ENCODE peak calls at places on chromosomes 13 and 19, in seven cellular contexts. I is AG04450; G is CD8-positive, alpha-beta memory T cell; J is testis; T is Karpas-422; B is colonic mucosa; U is fibroblast of lung. P is an unnamed sample.

GRCh38 chr19:44582581-44583265 is 30.6 kb upstream of the IGSF23 start:
- DNase-seq in I (no peak), G (peak; percentile 1), J (peak; percentile 41), T (peak; percentile 62), B (peak; percentile 72), U (no peak), P (no peak)

GRCh38 chr13:44394649-44395048 is 21.0 kb downstream of the SERP2 start:
- DNase-seq in I (no peak), G (no peak), J (no peak), T (no peak), B (no peak), U (no peak), P (no peak)

GRCh38 chr19:51546107-51546649 is 14.7 kb upstream of the SIGLEC6 start:
- DNase-seq in I (no peak), G (no peak), J (no peak), T (no peak), B (no peak), U (no peak), P (no peak)

GRCh38 chr19:8635422-8635821 is 5.0 kb downstream of the NFILZ start:
- DNase-seq in I (no peak), G (no peak), J (no peak), T (no peak), B (no peak), U (peak; percentile 81), P (no peak)

GRCh38 chr13:34462843-34463242 is 479.2 kb upstream of the NBEA start:
- DNase-seq in I (no peak), G (no peak), J (no peak), T (no peak), B (no peak), U (peak; percentile 87), P (no peak)

GRCh38 chr13:108915095-108915633 is 285.8 kb downstream of the MYO16 start:
- DNase-seq in I (peak; percentile 27), G (no peak), J (peak; percentile 42), T (no peak), B (no peak), U (peak; percentile 35), P (no peak)

GRCh38 chr13:32408999-32409313 is 19.0 kb downstream of the N4BP2L1 start:
- DNase-seq in I (no peak), G (no peak), J (peak; percentile 27), T (no peak), B (no peak), U (peak; percentile 11), P (no peak)

GRCh38 chr19:10353793-10354391 is 14.5 kb upstream of the ICAM3 start:
- DNase-seq in I (no peak), G (peak; percentile 29), J (peak; percentile 86), T (peak; percentile 83), B (no peak), U (peak; percentile 19), P (peak; percentile 15)

GRCh38 chr19:18153555-18154134 is 682 bp downstream of the PIK3R2 start:
- DNase-seq in I (no peak), G (peak; percentile 17), J (no peak), T (peak; percentile 75), B (no peak), U (no peak), P (peak; percentile 10)

GRCh38 chr19:55075366-55075998 is at the start of gene EPS8L1:
- DNase-seq in I (no peak), G (no peak), J (no peak), T (no peak), B (peak; percentile 87), U (no peak), P (no peak)

GRCh38 chr13:71483733-71484132 is 383.3 kb downstream of the DACH1 start:
- DNase-seq in I (no peak), G (no peak), J (no peak), T (no peak), B (no peak), U (no peak), P (no peak)

GRCh38 chr13:22915442-22916082 is 265.2 kb upstream of the SGCG start:
- DNase-seq in I (no peak), G (no peak), J (peak; percentile 89), T (no peak), B (peak; percentile 43), U (peak; percentile 65), P (no peak)

GRCh38 chr19:54188224-54188871 is 1.0 kb downstream of the MBOAT7 start:
- DNase-seq in I (no peak), G (no peak), J (peak; percentile 35), T (peak; percentile 73), B (peak; percentile 63), U (peak; percentile 84), P (peak; percentile 52)

GRCh38 chr13:85755123-85755522 is 44.1 kb downstream of the SLITRK6 start:
- DNase-seq in I (no peak), G (no peak), J (no peak), T (no peak), B (no peak), U (peak; percentile 13), P (no peak)

GRCh38 chr19:1441677-1442438 is 3.7 kb downstream of the RPS15 start:
- DNase-seq in I (no peak), G (no peak), J (no peak), T (no peak), B (no peak), U (no peak), P (no peak)

GRCh38 chr13:44626176-44626575 is 50.0 kb upstream of the TSC22D1 start:
- DNase-seq in I (no peak), G (no peak), J (no peak), T (no peak), B (no peak), U (no peak), P (no peak)

GRCh38 chr13:46100191-46100877 is 4.5 kb downstream of the CPB2 start:
- DNase-seq in I (no peak), G (no peak), J (no peak), T (no peak), B (no peak), U (peak; percentile 3), P (no peak)

GRCh38 chr13:22812793-22813192 is 368.0 kb upstream of the SGCG start:
- DNase-seq in I (no peak), G (no peak), J (peak; percentile 53), T (no peak), B (no peak), U (no peak), P (no peak)

DNA sequence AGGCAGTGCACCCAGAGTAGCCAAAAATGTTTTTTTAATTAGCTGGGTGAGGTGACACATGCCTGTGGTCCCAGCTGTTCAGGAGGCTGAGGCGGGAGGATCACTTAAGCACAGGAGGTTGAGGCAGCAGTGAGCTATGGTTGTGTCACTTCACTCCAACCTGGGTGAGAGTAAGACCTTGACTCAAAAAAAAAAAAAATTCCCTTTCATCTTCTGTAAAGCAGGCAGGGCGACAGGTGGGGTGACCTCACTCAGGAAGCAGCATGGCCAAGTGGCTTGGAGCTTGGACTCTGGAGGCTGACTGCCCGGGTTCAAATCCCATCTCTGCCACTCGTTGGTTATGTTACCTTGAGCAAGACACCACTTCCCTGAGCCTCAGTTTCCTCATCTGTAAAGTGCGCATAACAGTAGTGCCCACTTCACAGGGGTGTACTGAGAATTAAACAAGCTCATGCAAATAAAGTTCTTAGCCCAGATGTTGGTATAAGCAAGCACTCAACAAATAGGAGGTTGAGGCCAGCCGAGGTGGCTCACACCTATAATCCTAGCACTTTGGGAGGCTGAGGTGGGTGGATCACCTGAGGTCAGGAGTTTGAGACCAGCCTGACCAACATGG is 48.3 kb downstream of the MAP4K1 start:
- DNase-seq in I (no peak), G (no peak), J (no peak), T (no peak), B (no peak), U (no peak), P (no peak)
- H3K27ac ChIP-seq in I (no peak overlapping the region), G (no peak overlapping the region), J (no peak overlapping the region), T (no peak overlapping the region), B (no peak overlapping the region), U (no peak overlapping the region), P (no peak overlapping the region)

DNA sequence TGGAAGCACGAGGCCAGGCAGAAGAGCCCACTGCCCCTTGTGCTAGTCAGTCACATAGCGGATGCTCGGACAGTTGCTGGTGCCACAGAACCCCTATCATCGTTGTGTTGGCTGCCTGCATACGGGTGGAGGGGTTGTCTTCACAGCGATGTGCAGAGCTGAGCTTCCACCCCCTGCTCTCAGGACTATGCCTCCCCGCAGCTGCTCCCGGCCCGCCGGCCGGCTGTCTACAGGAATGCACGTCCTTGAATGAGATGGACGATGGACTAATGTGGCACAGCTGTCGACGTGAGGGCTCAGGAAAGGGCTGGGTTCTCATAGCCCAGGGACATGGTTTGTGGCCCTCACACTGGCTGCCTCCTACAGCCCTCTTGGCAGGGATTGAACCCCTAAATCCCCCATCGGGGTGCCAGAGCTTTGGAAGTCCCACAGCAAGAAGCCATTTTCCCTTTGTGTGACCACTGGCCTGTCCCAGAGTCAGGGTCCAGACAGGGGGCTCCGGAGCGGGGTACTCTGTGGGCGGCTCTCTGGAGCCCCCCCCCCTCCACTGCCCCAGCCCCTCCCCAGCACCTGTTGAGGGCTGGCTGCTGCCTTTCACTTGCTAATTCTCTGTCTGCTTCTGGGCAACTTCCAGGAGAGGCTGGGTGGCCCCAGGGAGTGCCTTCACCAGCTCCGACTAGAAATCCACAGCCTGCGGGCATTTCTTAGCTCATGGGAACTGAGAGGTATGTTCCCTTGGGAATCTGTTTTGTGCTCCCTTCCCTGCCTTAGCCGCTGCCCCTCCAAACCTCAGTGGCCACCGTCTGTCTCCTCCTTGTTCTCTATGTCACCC is 40.2 kb downstream of the TSSK6 start:
- DNase-seq in I (no peak), G (no peak), J (no peak), T (no peak), B (no peak), U (no peak), P (no peak)
- H3K4me3 ChIP-seq in I (no peak overlapping the region), G (no peak overlapping the region), J (no peak overlapping the region), T (no peak overlapping the region), B (no peak overlapping the region), U (no peak overlapping the region), P (no peak overlapping the region)

GRCh38 chr13:110323172-110323851 is 16.2 kb downstream of the COL4A2 start:
- DNase-seq in I (peak; percentile 81), G (no peak), J (no peak), T (peak; percentile 12), B (no peak), U (peak; percentile 96), P (no peak)
- H3K27me3 ChIP-seq in I (no peaks in the 10 kb centered on the region), G (no peaks in the 10 kb centered on the region), J (no peaks in the 10 kb centered on the region), T (no peaks in the 10 kb centered on the region), B (no peaks in the 10 kb centered on the region), U (no peaks in the 10 kb centered on the region), P (peaks cover 2% of the 10 kb centered on the region)

DNA sequence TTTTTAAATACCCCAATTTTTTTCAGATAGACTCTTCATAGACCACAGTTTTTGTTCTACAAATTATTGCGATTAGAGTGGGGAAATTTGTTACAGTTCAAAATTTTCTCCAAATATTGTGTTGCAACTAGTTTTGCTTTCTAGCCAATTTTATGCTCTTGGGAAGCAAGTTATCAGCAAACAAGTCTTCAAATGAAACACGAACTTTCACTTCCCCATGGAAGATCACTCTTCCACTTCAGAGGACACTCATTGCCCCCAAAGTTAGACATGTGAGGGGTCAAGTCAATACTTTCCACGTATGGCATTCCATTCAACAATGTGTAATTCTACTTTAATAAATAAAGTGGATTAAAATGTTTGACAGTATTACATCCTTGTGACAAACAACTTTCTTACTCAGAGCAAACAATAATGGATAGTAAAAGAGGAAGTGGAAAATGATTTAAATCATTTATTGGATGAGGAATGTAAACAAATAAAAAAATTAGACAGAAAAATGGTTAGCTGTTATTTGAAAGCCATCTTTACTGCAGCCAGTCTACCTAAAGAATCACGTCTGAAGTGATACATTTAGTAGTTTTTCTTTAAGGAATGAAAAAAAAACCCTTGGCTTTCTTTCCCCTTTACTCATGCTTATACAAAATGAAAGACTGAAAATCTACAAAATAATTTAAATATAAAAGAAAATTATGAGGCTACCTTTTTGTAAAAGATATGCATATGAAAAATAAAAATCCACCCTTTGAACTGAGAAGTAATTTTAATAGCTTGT is 41.2 kb upstream of the TNFSF11 start:
- DNase-seq in I (no peak), G (no peak), J (no peak), T (peak; percentile 52), B (no peak), U (no peak), P (no peak)
- H3K27ac ChIP-seq in I (no peak overlapping the region), G (no peak overlapping the region), J (no peak overlapping the region), T (no peak overlapping the region), B (no peak overlapping the region), U (no peak overlapping the region), P (no peak overlapping the region)